ENCODE peak calls at places on chromosomes 5 and 9, in nine cellular contexts. L is endothelial cell, K is cardiac muscle cell, Q is fibroblast of the aortic adventitia, I is AG09309, T is breast epithelium, F is WTC11, Y is NB4, U is HFF-Myc. X is an unnamed sample.

GRCh38 chr9:73980754-73981153 is 516.4 kb upstream of the RORB start:
- DNase-seq in L (no peak), K (no peak), Q (no peak), I (no peak), T (no peak), F (no peak), Y (no peak), U (no peak), X (no peak)

GRCh38 chr9:86946712-86947145 is 577 bp downstream of the GAS1 start:
- DNase-seq in L (no peak), K (peak), Q (peak), I (no peak), T (peak), F (no peak), Y (peak), U (no peak), X (no peak)

GRCh38 chr9:132049323-132049882 is 30.3 kb downstream of the MED27 start:
- DNase-seq in L (no peak), K (no peak), Q (peak), I (no peak), T (no peak), F (no peak), Y (no peak), U (no peak), X (no peak)

GRCh38 chr5:80703747-80704146 is 49.0 kb upstream of the DHFR start:
- DNase-seq in L (no peak), K (no peak), Q (peak), I (no peak), T (no peak), F (no peak), Y (no peak), U (no peak), X (no peak)

GRCh38 chr9:90300901-90301688 is 341.5 kb downstream of the DIRAS2 start:
- DNase-seq in L (no peak), K (no peak), Q (peak), I (peak), T (no peak), F (no peak), Y (peak), U (peak), X (no peak)

GRCh38 chr9:28260331-28260730 is 687.0 kb upstream of the C9orf72 start:
- DNase-seq in L (no peak), K (no peak), Q (no peak), I (no peak), T (no peak), F (no peak), Y (no peak), U (no peak), X (no peak)

GRCh38 chr9:100352727-100353505 is at the start of gene TEX10:
- DNase-seq in L (peak), K (peak), Q (peak), I (peak), T (peak), F (peak), Y (peak), U (peak), X (peak)

GRCh38 chr5:108945094-108945493 is 197.4 kb downstream of the FER start:
- DNase-seq in L (no peak), K (no peak), Q (no peak), I (no peak), T (no peak), F (no peak), Y (no peak), U (no peak), X (no peak)

GRCh38 chr5:139664273-139664693 is 16.1 kb downstream of the CXXC5 start:
- DNase-seq in L (no peak), K (no peak), Q (no peak), I (no peak), T (no peak), F (no peak), Y (peak), U (no peak), X (no peak)

GRCh38 chr5:168991311-168991710 is 309.6 kb downstream of the SLIT3 start:
- DNase-seq in L (no peak), K (no peak), Q (no peak), I (no peak), T (no peak), F (no peak), Y (no peak), U (no peak), X (no peak)

GRCh38 chr5:177086918-177087706 is 397 bp downstream of the FGFR4 start:
- DNase-seq in L (peak), K (no peak), Q (no peak), I (no peak), T (no peak), F (peak), Y (peak), U (no peak), X (no peak)

GRCh38 chr5:43485406-43485805 is 1.7 kb upstream of the TMEM267 start:
- DNase-seq in L (no peak), K (no peak), Q (no peak), I (no peak), T (no peak), F (no peak), Y (peak), U (no peak), X (no peak)

GRCh38 chr9:37408933-37409710 is 13.4 kb upstream of the GRHPR start:
- DNase-seq in L (no peak), K (no peak), Q (no peak), I (no peak), T (no peak), F (no peak), Y (no peak), U (no peak), X (no peak)

GRCh38 chr9:8895498-8896224 is 1096.1 kb upstream of the DMAC1 start:
- DNase-seq in L (peak), K (peak), Q (peak), I (peak), T (no peak), F (no peak), Y (peak), U (no peak), X (no peak)

GRCh38 chr5:178535299-178536175 is 54.7 kb downstream of the COL23A1 start:
- DNase-seq in L (no peak), K (no peak), Q (no peak), I (no peak), T (peak), F (no peak), Y (peak), U (no peak), X (no peak)

GRCh38 chr5:133807348-133807747 is 161.1 kb downstream of the C5orf15 start:
- DNase-seq in L (no peak), K (no peak), Q (no peak), I (no peak), T (no peak), F (no peak), Y (no peak), U (no peak), X (no peak)

GRCh38 chr5:74251106-74252032 is 389.2 kb downstream of the ENC1 start:
- DNase-seq in L (peak), K (no peak), Q (peak), I (peak), T (peak), F (no peak), Y (peak), U (peak), X (no peak)

GRCh38 chr9:94725293-94725692 is 1.2 kb upstream of the AOPEP start:
- DNase-seq in L (no peak), K (no peak), Q (no peak), I (no peak), T (no peak), F (no peak), Y (no peak), U (no peak), X (no peak)

GRCh38 chr5:30539004-30539634 is 654.4 kb upstream of the CDH6 start:
- DNase-seq in L (no peak), K (no peak), Q (peak), I (no peak), T (no peak), F (peak), Y (no peak), U (no peak), X (no peak)

GRCh38 chr5:174505621-174506020 is 218.8 kb upstream of the MSX2 start:
- DNase-seq in L (no peak), K (no peak), Q (peak), I (peak), T (no peak), F (no peak), Y (no peak), U (peak), X (no peak)

GRCh38 chr5:121987685-121988073 is 25.9 kb downstream of the SRFBP1 start:
- DNase-seq in L (no peak), K (no peak), Q (no peak), I (no peak), T (no peak), F (no peak), Y (no peak), U (no peak), X (no peak)

GRCh38 chr5:51345106-51345505 is 38.1 kb upstream of the ISL1 start:
- DNase-seq in L (no peak), K (no peak), Q (peak), I (no peak), T (no peak), F (no peak), Y (no peak), U (no peak), X (no peak)

GRCh38 chr5:175902013-175902412 is 30.6 kb downstream of the CPLX2 start:
- DNase-seq in L (no peak), K (no peak), Q (no peak), I (no peak), T (no peak), F (no peak), Y (no peak), U (no peak), X (no peak)

GRCh38 chr9:34956648-34957047 is 1.4 kb upstream of the PHF24 start:
- DNase-seq in L (no peak), K (no peak), Q (no peak), I (no peak), T (no peak), F (no peak), Y (no peak), U (no peak), X (no peak)

GRCh38 chr9:127004946-127005769 is 90.6 kb downstream of the RALGPS1 start:
- DNase-seq in L (no peak), K (no peak), Q (peak), I (no peak), T (no peak), F (no peak), Y (peak), U (no peak), X (no peak)

GRCh38 chr5:93585054-93585751 is 2.2 kb downstream of the NR2F1 start:
- DNase-seq in L (no peak), K (no peak), Q (peak), I (no peak), T (no peak), F (peak), Y (peak), U (no peak), X (no peak)

GRCh38 chr9:107605041-107605440 is 115.5 kb upstream of the KLF4 start:
- DNase-seq in L (no peak), K (no peak), Q (no peak), I (no peak), T (no peak), F (no peak), Y (no peak), U (no peak), X (no peak)

GRCh38 chr5:1118231-1118698 is 6.4 kb upstream of the SLC12A7 start:
- DNase-seq in L (no peak), K (no peak), Q (no peak), I (no peak), T (no peak), F (no peak), Y (no peak), U (peak), X (peak)

GRCh38 chr5:172911976-172912375 is 47.2 kb upstream of the RPL26L1 start:
- DNase-seq in L (no peak), K (no peak), Q (no peak), I (no peak), T (no peak), F (no peak), Y (no peak), U (no peak), X (no peak)

GRCh38 chr5:172909931-172910502 is 49.2 kb upstream of the RPL26L1 start:
- DNase-seq in L (no peak), K (peak), Q (peak), I (no peak), T (no peak), F (no peak), Y (no peak), U (peak), X (no peak)

GRCh38 chr5:172913117-172913850 is 45.9 kb upstream of the RPL26L1 start:
- DNase-seq in L (no peak), K (no peak), Q (peak), I (no peak), T (no peak), F (no peak), Y (no peak), U (no peak), X (no peak)

GRCh38 chr5:172911628-172911880 is 47.7 kb upstream of the RPL26L1 start:
- DNase-seq in L (no peak), K (no peak), Q (no peak), I (no peak), T (no peak), F (no peak), Y (no peak), U (no peak), X (no peak)

GRCh38 chr5:172910828-172911627 is 48.2 kb upstream of the RPL26L1 start:
- DNase-seq in L (peak), K (no peak), Q (peak), I (no peak), T (peak), F (peak), Y (peak), U (no peak), X (peak)
- TF ChIP-seq CTCF in L (no peak), K (peak), Q (peak), I (peak), T (no peak), F (no peak), Y (no peak), U (peak), X (no peak)

GRCh38 chr5:3602713-3603502 is 7.3 kb downstream of the IRX1 start:
- DNase-seq in L (peak), K (peak), Q (no peak), I (no peak), T (no peak), F (peak), Y (no peak), U (no peak), X (no peak)
- TF ChIP-seq CTCF in L (peak), K (peak), Q (no peak), I (peak), T (peak), F (peak), Y (peak), U (peak), X (no peak)

GRCh38 chr5:135615171-135615570 is 36.4 kb upstream of the CXCL14 start:
- DNase-seq in L (no peak), K (no peak), Q (no peak), I (no peak), T (no peak), F (no peak), Y (no peak), U (no peak), X (no peak)
- TF ChIP-seq CTCF in L (no peak), K (no peak), Q (no peak), I (no peak), T (no peak), F (no peak), Y (no peak), U (no peak), X (no peak)

GRCh38 chr5:38672059-38672791 is 115.8 kb upstream of the LIFR start:
- DNase-seq in L (no peak), K (no peak), Q (peak), I (no peak), T (no peak), F (no peak), Y (no peak), U (no peak), X (no peak)

GRCh38 chr5:38675443-38675842 is 119.0 kb upstream of the LIFR start:
- DNase-seq in L (no peak), K (no peak), Q (no peak), I (no peak), T (no peak), F (no peak), Y (no peak), U (no peak), X (no peak)

GRCh38 chr5:38670066-38670465 is 113.6 kb upstream of the LIFR start:
- DNase-seq in L (no peak), K (no peak), Q (no peak), I (no peak), T (no peak), F (no peak), Y (no peak), U (no peak), X (no peak)

GRCh38 chr5:38670878-38671277 is 114.4 kb upstream of the LIFR start:
- DNase-seq in L (no peak), K (no peak), Q (peak), I (peak), T (peak), F (no peak), Y (no peak), U (no peak), X (no peak)

DNA sequence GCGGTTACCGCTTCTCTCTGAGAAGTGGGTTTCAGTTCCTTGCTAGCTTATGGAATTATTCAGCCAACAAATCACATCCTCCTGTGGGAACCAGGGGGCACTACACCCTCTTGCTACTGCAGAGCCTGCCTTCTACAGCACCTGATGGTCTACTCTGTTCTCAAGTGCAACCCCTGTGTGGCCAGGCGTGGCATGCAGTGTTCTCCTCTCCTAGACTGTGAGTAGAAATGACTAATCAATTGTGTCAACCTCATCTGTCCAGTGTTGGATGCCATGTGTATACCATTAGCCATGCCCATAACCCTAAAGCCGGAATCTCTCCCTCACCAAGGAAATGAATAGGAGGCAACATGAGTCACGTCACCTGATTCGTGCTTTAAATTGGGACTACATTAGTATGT is 117.2 kb upstream of the LIFR start:
- DNase-seq in L (no peak), K (no peak), Q (no peak), I (no peak), T (no peak), F (peak), Y (no peak), U (peak), X (no peak)
- TF ChIP-seq CTCF in L (peak), K (peak), Q (no peak), I (no peak), T (no peak), F (no peak), Y (no peak), U (peak), X (no peak)

GRCh38 chr9:88535226-88535931 is 401 bp downstream of the NXNL2 start:
- DNase-seq in L (peak), K (peak), Q (no peak), I (no peak), T (no peak), F (peak), Y (no peak), U (no peak), X (no peak)
- TF ChIP-seq CTCF in L (no peak), K (no peak), Q (peak), I (no peak), T (no peak), F (no peak), Y (no peak), U (no peak), X (no peak)